ENCODE peak calls at places on chromosomes 5 and 9, in seven cellular contexts. Z is left ventricle myocardium inferior; T is stimulated activated CD8-positive, alpha-beta memory T cell treated with anti-CD3 and anti-CD28 coated beads, Interleukin-4, amount 100 ng/mL, for 24 hours; S is GM03348; Q is COR-L47; E is NCI-H345; W is activated effector memory CD4-positive, alpha-beta T cell treated with Interleukin-2 at 50 U/mL for 16 hours. A is an unnamed sample.

GRCh38 chr5:39395521-39395920 is 29.3 kb downstream of the DAB2 start:
- DNase-seq in S (no peak), E (no peak), Q (no peak), W (no peak), T (no peak), Z (no peak), A (no peak)

GRCh38 chr5:123209163-123210013 is 120.3 kb downstream of the PRDM6 start:
- DNase-seq in E (no peak), T (no peak), Q (no peak), Z (no peak), S (peak), W (no peak), A (no peak)

GRCh38 chr9:99373912-99374311 is 151.8 kb downstream of the SEC61B start:
- DNase-seq in E (peak), T (no peak), Z (no peak), S (no peak), Q (peak), W (no peak), A (no peak)

GRCh38 chr9:35258665-35259474 is 97.1 kb downstream of the UNC13B start:
- DNase-seq in E (peak), Z (peak), Q (peak), S (peak), W (peak), T (peak), A (peak)

GRCh38 chr5:163503106-163504090 is 2.0 kb upstream of the MAT2B start:
- DNase-seq in E (no peak), W (no peak), Z (peak), S (peak), Q (no peak), T (peak), A (peak)

GRCh38 chr5:72377920-72378635 is 57.9 kb downstream of the PTCD2 start:
- DNase-seq in T (no peak), Z (peak), Q (no peak), S (peak), E (no peak), W (no peak), A (no peak)

GRCh38 chr9:97744710-97745708 is 47.9 kb upstream of the XPA start:
- DNase-seq in W (no peak), Q (no peak), S (no peak), Z (no peak), E (no peak), T (no peak), A (no peak)

GRCh38 chr5:170269579-170269978 is 28.0 kb downstream of the LCP2 start:
- DNase-seq in T (no peak), E (peak), Q (no peak), Z (no peak), S (no peak), W (peak), A (no peak)

GRCh38 chr5:132086277-132086794 is 12.7 kb downstream of the CSF2 start:
- DNase-seq in Z (peak), Q (no peak), E (no peak), S (peak), T (no peak), W (no peak), A (peak)

GRCh38 chr9:87898151-87898550 is 15.5 kb downstream of the SPATA31E1 start:
- DNase-seq in Z (no peak), W (no peak), E (no peak), Q (no peak), S (peak), T (no peak), A (no peak)

GRCh38 chr9:114733814-114734213 is 51.8 kb upstream of the TEX48 start:
- DNase-seq in Q (no peak), T (no peak), W (no peak), E (no peak), Z (no peak), S (peak), A (no peak)

GRCh38 chr9:131875828-131876485 is 136.1 kb upstream of the RAPGEF1 start:
- DNase-seq in Q (no peak), T (no peak), E (no peak), S (peak), Z (no peak), W (no peak), A (no peak)

GRCh38 chr5:1882337-1883119 is at the start of gene IRX4:
- DNase-seq in T (no peak), W (no peak), S (peak), Z (no peak), E (no peak), Q (no peak), A (no peak)

GRCh38 chr9:119736478-119737454 is 367.5 kb upstream of the BRINP1 start:
- DNase-seq in T (no peak), W (no peak), E (peak), S (no peak), Z (no peak), Q (peak), A (no peak)

GRCh38 chr5:113273949-113274348 is 160.8 kb downstream of the TSSK1B start:
- DNase-seq in W (no peak), S (no peak), Q (no peak), Z (no peak), E (no peak), T (no peak), A (no peak)

GRCh38 chr5:79976759-79977515 is 14.1 kb downstream of the MTX3 start:
- DNase-seq in Q (no peak), E (no peak), W (no peak), T (no peak), Z (no peak), S (no peak), A (no peak)

GRCh38 chr9:87667164-87667738 is 58.7 kb upstream of the CTSL start:
- DNase-seq in S (no peak), Q (no peak), W (no peak), E (no peak), Z (no peak), T (no peak), A (no peak)

GRCh38 chr5:141713616-141714309 is 31.7 kb upstream of the ARAP3 start:
- DNase-seq in S (no peak), Q (no peak), W (no peak), Z (no peak), E (no peak), T (no peak), A (no peak)

GRCh38 chr5:57348376-57348775 is 134.2 kb downstream of the ACTBL2 start:
- DNase-seq in T (no peak), S (no peak), E (no peak), Q (no peak), W (no peak), Z (peak), A (no peak)

GRCh38 chr9:112754578-112754977 is 4.0 kb downstream of the SNX30 start:
- DNase-seq in E (no peak), T (no peak), W (no peak), S (peak), Q (no peak), Z (no peak), A (no peak)

A was measured in putamen.